ENCODE peak calls at places on chromosomes 2 and 18, in eight cellular contexts. X is left lung; D is activated T-helper 1 cell treated with anti-CD3 and anti-CD28 coated beads, Interleukin-12 subunit alpha, Interleukin-12 subunit beta, Interleukin-2, Interleukin-4 antibody, amounts not matched to agents 30 ng/mL and 10 ng/mL and 1 ng/mL, durations not matched to agents 14 hours and 24 hours and 36 hours; Y is naive thymus-derived CD8-positive, alpha-beta T cell; O is spleen; M is NCI-H1092 treated with DMSO at 0.1 percent for 48 hours; J is small intestine; W is activated naive CD4-positive, alpha-beta T cell treated with anti-CD3 and anti-CD28 coated beads, Interleukin-2, amount 50 U/mL, for 72 hours. U is an unnamed sample.

GRCh38 chr2:231099918-231100317 is 24.9 kb downstream of the HTR2B start:
- DNase-seq in X (no peak), D (no peak), Y (no peak), O (no peak), M (no peak), J (no peak), W (no peak), U (no peak)

GRCh38 chr2:192194866-192195547 is at the start of gene TMEFF2:
- DNase-seq in X (peak; percentile 82), D (peak; percentile 30), Y (peak; percentile 70), O (peak; percentile 77), M (peak; percentile 89), J (peak; percentile 8), W (peak; percentile 57), U (peak; percentile 78)

GRCh38 chr2:143870696-143871095 is 649.2 kb downstream of the ZEB2 start:
- DNase-seq in X (no peak), D (no peak), Y (no peak), O (no peak), M (no peak), J (no peak), W (no peak), U (no peak)

GRCh38 chr2:2663401-2664036 is 332.4 kb upstream of the MYT1L start:
- DNase-seq in X (no peak), D (no peak), Y (no peak), O (no peak), M (no peak), J (no peak), W (no peak), U (no peak)

GRCh38 chr2:201432551-201433388 is 18.5 kb downstream of the TRAK2 start:
- DNase-seq in X (no peak), D (no peak), Y (no peak), O (no peak), M (no peak), J (no peak), W (no peak), U (peak; percentile 64)

GRCh38 chr18:77248873-77249582 is 620 bp upstream of the GALR1 start:
- DNase-seq in X (no peak), D (no peak), Y (no peak), O (no peak), M (no peak), J (no peak), W (no peak), U (no peak)

GRCh38 chr2:42693013-42693575 is 70.8 kb downstream of the OXER1 start:
- DNase-seq in X (no peak), D (peak; percentile 14), Y (no peak), O (peak; percentile 76), M (no peak), J (no peak), W (no peak), U (no peak)

GRCh38 chr2:227871375-227871788 is at the start of gene DAW1:
- DNase-seq in X (peak; percentile 93), D (peak; percentile 3), Y (peak; percentile 67), O (peak; percentile 81), M (no peak), J (peak; percentile 33), W (no peak), U (peak; percentile 89)

GRCh38 chr2:28691774-28692281 is 59.8 kb upstream of the PPP1CB start:
- DNase-seq in X (no peak), D (no peak), Y (no peak), O (no peak), M (no peak), J (no peak), W (no peak), U (peak; percentile 74)

GRCh38 chr2:212284166-212284565 is 254.4 kb downstream of the ERBB4 start:
- DNase-seq in X (no peak), D (no peak), Y (no peak), O (no peak), M (no peak), J (no peak), W (no peak), U (no peak)

GRCh38 chr2:235864746-235865535 is 303.2 kb downstream of the GBX2 start:
- DNase-seq in X (no peak), D (no peak), Y (no peak), O (no peak), M (no peak), J (no peak), W (no peak), U (no peak)

GRCh38 chr2:230932556-230933511 is 7.8 kb upstream of the GPR55 start:
- DNase-seq in X (no peak), D (no peak), Y (no peak), O (peak; percentile 68), M (no peak), J (no peak), W (peak; percentile 52), U (peak; percentile 86)

GRCh38 chr2:148817210-148817708 is 57.8 kb upstream of the KIF5C start:
- DNase-seq in X (no peak), D (no peak), Y (no peak), O (no peak), M (peak; percentile 29), J (no peak), W (no peak), U (peak; percentile 18)

GRCh38 chr2:207133862-207134519 is 31.8 kb downstream of the KLF7 start:
- DNase-seq in X (no peak), D (no peak), Y (no peak), O (no peak), M (no peak), J (no peak), W (no peak), U (peak; percentile 73)

GRCh38 chr18:69250305-69251151 is 150.2 kb upstream of the DOK6 start:
- DNase-seq in X (peak; percentile 5), D (no peak), Y (no peak), O (no peak), M (no peak), J (no peak), W (no peak), U (peak; percentile 29)

GRCh38 chr2:27356056-27356381 is 545 bp downstream of the GTF3C2 start:
- DNase-seq in X (peak; percentile 85), D (peak; percentile 53), Y (no peak), O (peak; percentile 90), M (no peak), J (peak; percentile 73), W (peak; percentile 72), U (peak; percentile 43)

GRCh38 chr2:24153478-24153877 is 21.4 kb upstream of the FAM228A start:
- DNase-seq in X (no peak), D (no peak), Y (no peak), O (no peak), M (no peak), J (peak; percentile 55), W (no peak), U (no peak)

GRCh38 chr2:70073493-70073892 is 13.8 kb upstream of the PCBP1 start:
- DNase-seq in X (no peak), D (no peak), Y (no peak), O (no peak), M (no peak), J (no peak), W (no peak), U (no peak)

U was measured in right cardiac atrium.